ENCODE peak calls at places on chromosomes 3 and 15, in six cellular contexts. H is right atrium auricular region, U is esophagus squamous epithelium, I is IMR-90, T is colonic mucosa, X is aorta. A is an unnamed sample.

GRCh38 chr15:58243083-58243482 is 104.9 kb downstream of the AQP9 start:
- DNase-seq in H (no peak), U (no peak), I (no peak), T (no peak), X (no peak), A (no peak)

GRCh38 chr3:4355401-4356224 is 52.4 kb downstream of the SETMAR start:
- DNase-seq in H (no peak), U (no peak), I (no peak), T (no peak), X (no peak), A (no peak)

GRCh38 chr3:155079795-155080546 is at the start of gene MME:
- DNase-seq in H (no peak), U (no peak), I (peak; percentile 73), T (no peak), X (peak; percentile 51), A (no peak)

GRCh38 chr15:57619746-57620145 is 28.0 kb downstream of the MYZAP start:
- DNase-seq in H (no peak), U (no peak), I (no peak), T (peak; percentile 43), X (no peak), A (no peak)

GRCh38 chr15:80240261-80240660 is 11.8 kb downstream of the CTXND1 start:
- DNase-seq in H (no peak), U (no peak), I (no peak), T (no peak), X (no peak), A (no peak)

GRCh38 chr3:143090486-143090885 is 29.1 kb upstream of the CHST2 start:
- DNase-seq in H (no peak), U (no peak), I (no peak), T (no peak), X (no peak), A (no peak)

GRCh38 chr15:72786244-72786641 is 2.7 kb upstream of the ADPGK start:
- DNase-seq in H (no peak), U (no peak), I (no peak), T (no peak), X (no peak), A (no peak)

GRCh38 chr3:71547254-71548198 is 36.0 kb downstream of the FOXP1 start:
- DNase-seq in H (no peak), U (no peak), I (no peak), T (no peak), X (no peak), A (no peak)

DNA sequence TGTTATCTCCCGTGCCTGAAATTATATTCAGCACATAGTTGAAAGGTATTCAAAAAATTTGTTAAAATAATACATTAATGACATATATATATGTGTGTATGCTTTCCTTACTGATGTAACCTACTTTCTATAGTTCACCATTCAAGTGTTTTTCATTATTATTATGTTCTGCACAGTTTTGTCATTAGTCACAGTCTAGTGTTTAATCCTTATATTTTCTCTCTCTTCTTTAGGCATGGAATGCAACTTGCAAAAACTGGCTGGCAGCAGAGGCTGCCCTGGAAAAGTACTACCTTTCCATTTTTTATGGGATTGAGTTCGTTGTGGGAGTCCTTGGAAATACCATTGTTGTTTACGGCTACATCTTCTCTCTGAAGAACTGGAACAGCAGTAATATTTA is 6.9 kb downstream of the SUCNR1 start:
- DNase-seq in H (no peak), U (no peak), I (no peak), T (no peak), X (no peak), A (no peak)
- H3K4me3 ChIP-seq in H (no peak overlapping the region), U (no peak overlapping the region), I (no peak overlapping the region), T (no peak overlapping the region), X (no peak overlapping the region), A (no peak overlapping the region)

GRCh38 chr15:77993374-77993911 is 84.1 kb downstream of the TBC1D2B start:
- DNase-seq in H (no peak), U (no peak), I (no peak), T (no peak), X (no peak), A (no peak)

GRCh38 chr15:77991029-77991406 is 86.5 kb downstream of the TBC1D2B start:
- DNase-seq in H (no peak), U (no peak), I (no peak), T (no peak), X (no peak), A (no peak)

GRCh38 chr15:77988386-77989301 is 88.9 kb downstream of the TBC1D2B start:
- DNase-seq in H (no peak), U (no peak), I (no peak), T (no peak), X (no peak), A (no peak)

GRCh38 chr15:77986891-77987764 is 90.4 kb downstream of the TBC1D2B start:
- DNase-seq in H (no peak), U (no peak), I (no peak), T (no peak), X (no peak), A (no peak)

GRCh38 chr15:77992356-77993222 is 84.9 kb downstream of the TBC1D2B start:
- DNase-seq in H (no peak), U (no peak), I (no peak), T (no peak), X (no peak), A (no peak)
- H3K27ac ChIP-seq in H (peak overlapping the region; percentile 80), U (peak overlapping the region; percentile 92), I (peak overlapping the region; percentile 29), T (no peak overlapping the region), X (peak overlapping the region; percentile 66), A (no peak overlapping the region)

GRCh38 chr3:17046623-17047022 is 161.9 kb downstream of the PLCL2 start:
- DNase-seq in H (no peak), U (no peak), I (no peak), T (no peak), X (no peak), A (no peak)

GRCh38 chr3:17044844-17045243 is 160.1 kb downstream of the PLCL2 start:
- DNase-seq in H (no peak), U (no peak), I (no peak), T (no peak), X (no peak), A (no peak)

GRCh38 chr3:17047904-17048303 is 163.1 kb downstream of the PLCL2 start:
- DNase-seq in H (no peak), U (no peak), I (no peak), T (no peak), X (no peak), A (no peak)

GRCh38 chr3:17047162-17047561 is 162.4 kb downstream of the PLCL2 start:
- DNase-seq in H (no peak), U (no peak), I (no peak), T (no peak), X (no peak), A (no peak)

DNA sequence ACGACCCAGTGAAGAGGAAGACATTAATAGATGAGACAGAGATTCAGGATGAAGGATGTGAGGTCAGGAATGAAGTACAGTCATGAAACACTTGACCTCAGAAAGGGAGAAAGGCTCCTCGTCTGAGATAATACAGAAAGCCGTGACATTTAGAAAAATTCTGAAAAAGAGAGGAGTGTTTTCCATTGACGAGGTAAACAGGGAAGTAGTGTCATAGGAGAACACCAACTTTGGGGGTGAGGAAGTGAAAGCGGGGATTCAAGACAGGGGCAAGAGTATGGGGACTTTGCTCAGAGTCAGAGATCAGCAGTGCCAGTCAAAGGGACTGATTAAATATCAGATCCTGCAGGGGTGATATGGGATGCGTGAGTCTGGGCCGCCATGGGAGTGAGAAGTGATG is 160.9 kb downstream of the PLCL2 start:
- DNase-seq in H (no peak), U (no peak), I (no peak), T (no peak), X (no peak), A (no peak)
- H3K4me1 ChIP-seq in H (peaks cover 4% of the 10 kb centered on the region), U (no peaks in the 10 kb centered on the region), I (peaks cover 2% of the 10 kb centered on the region), T (no peaks in the 10 kb centered on the region), X (no peaks in the 10 kb centered on the region), A (no peaks in the 10 kb centered on the region)

GRCh38 chr3:32686713-32687112 is 1.7 kb downstream of the CNOT10 start:
- DNase-seq in H (no peak), U (no peak), I (no peak), T (no peak), X (no peak), A (no peak)
- H3K4me3 ChIP-seq in H (no peak overlapping the region), U (no peak overlapping the region), I (no peak overlapping the region), T (no peak overlapping the region), X (no peak overlapping the region), A (no peak overlapping the region)

DNA sequence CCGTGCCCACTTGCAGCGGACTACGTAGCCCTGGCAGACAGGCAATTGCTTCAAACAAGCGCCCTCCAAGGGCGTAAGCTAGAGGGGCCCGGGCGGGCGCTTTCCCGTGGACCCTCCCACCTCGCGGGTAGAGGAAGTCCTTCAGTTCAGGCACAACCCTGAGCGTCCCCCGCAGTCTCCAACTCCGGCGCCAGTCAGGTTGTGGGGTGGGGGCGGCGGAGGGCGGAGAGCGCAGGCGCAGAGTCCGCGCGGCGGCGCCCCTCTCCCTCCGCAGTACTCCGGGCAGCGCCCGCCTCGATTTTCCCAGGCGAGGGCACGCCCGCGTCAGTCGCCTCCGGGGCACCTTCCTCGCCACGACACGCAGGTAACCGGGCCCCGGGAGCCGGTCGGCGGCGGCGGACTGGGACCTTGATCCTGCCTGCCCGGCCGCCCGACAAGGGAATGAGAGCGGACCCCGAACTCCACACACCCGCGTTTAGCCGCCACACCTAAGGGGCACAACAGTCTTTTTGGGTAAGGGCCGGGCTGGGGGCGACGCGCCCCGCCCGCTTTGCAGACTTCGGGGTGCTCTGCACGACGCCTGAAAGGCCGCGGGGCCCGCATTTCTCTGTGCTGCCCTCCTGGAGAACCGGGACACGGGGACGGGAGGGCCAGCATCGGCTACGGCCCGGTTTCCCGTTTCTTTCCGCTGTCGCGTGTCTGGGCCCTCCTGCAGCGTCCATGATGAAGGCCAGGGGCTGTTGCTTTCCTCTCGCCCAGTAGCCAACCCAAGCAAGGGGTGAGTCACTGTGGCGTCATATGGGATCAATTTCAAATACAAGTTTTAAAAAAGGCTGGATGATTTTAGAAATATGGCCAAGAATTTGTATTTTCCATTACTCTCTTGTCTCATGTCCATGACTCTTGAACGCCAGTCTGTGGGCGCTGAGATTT is at the start of gene SLC35G2:
- DNase-seq in H (peak; percentile 61), U (no peak), I (peak; percentile 89), T (peak; percentile 22), X (peak; percentile 61), A (peak; percentile 65)
- H3K27ac ChIP-seq in H (peak within 1 kb of the TSS; percentile 92), U (peak within 1 kb of the TSS; percentile 90), I (peak within 1 kb of the TSS; percentile 75), T (no peak within 1 kb of the TSS), X (no peak within 1 kb of the TSS), A (peak within 1 kb of the TSS; percentile 25)

GRCh38 chr3:25663324-25664065 is 1.2 kb downstream of the TOP2B start:
- DNase-seq in H (no peak), U (no peak), I (peak; percentile 24), T (peak; percentile 49), X (no peak), A (peak; percentile 2)
- H3K4me1 ChIP-seq in H (peaks cover 41% of the 10 kb centered on the region), U (peaks cover 18% of the 10 kb centered on the region), I (peaks cover 2% of the 10 kb centered on the region), T (no peaks in the 10 kb centered on the region), X (no peaks in the 10 kb centered on the region), A (peaks cover 55% of the 10 kb centered on the region)

A was measured in CD8-positive, alpha-beta memory T cell.